ENCODE peak calls at places on chromosomes 4 and X, in seven cellular contexts. H, D, F, L, K, G and B are unnamed samples.
A peak's percentile ranks its signal among the peaks of the same experiment; 100 is the strongest.

GRCh38 chr4:155973639-155974475 is 20.2 kb upstream of the CTSO start:
- DNase-seq in K (peak; percentile 37), H (no peak), G (no peak), F (no peak), D (no peak), L (peak; percentile 77), B (no peak)

GRCh38 chr4:34619531-34620109 is 1624.7 kb downstream of the ARAP2 start:
- DNase-seq in K (no peak), H (no peak), F (no peak), D (no peak), G (no peak), L (no peak), B (no peak)

GRCh38 chr4:168643083-168643795 is 146.4 kb downstream of the PALLD start:
- DNase-seq in D (no peak), F (no peak), K (no peak), H (no peak), G (no peak), L (peak; percentile 53), B (no peak)

GRCh38 chrX:23742174-23742692 is 843 bp downstream of the ACOT9 start:
- DNase-seq in L (peak; percentile 79), H (peak; percentile 38), K (peak; percentile 74), G (peak; percentile 13), D (peak; percentile 9), F (peak; percentile 38), B (no peak)

GRCh38 chr4:93030670-93031069 is 726.9 kb downstream of the GRID2 start:
- DNase-seq in K (no peak), D (no peak), L (no peak), H (no peak), G (no peak), F (no peak), B (no peak)

GRCh38 chr4:78322032-78322431 is 229.5 kb upstream of the ANXA3 start:
- DNase-seq in G (no peak), H (no peak), D (no peak), K (no peak), F (no peak), L (no peak), B (no peak)

GRCh38 chr4:155666701-155667537 is at the start of gene GUCY1A1:
- DNase-seq in K (no peak), D (peak; percentile 43), G (no peak), H (peak; percentile 22), L (peak; percentile 23), F (no peak), B (peak; percentile 60)

GRCh38 chrX:20521245-20521644 is 254.5 kb upstream of the RPS6KA3 start:
- DNase-seq in G (no peak), D (no peak), K (peak; percentile 74), H (no peak), F (peak; percentile 49), L (peak; percentile 69), B (no peak)

GRCh38 chr4:121583396-121583795 is 113.4 kb downstream of the ANXA5 start:
- DNase-seq in G (no peak), H (no peak), F (no peak), L (no peak), K (no peak), D (no peak), B (no peak)

GRCh38 chr4:142824368-142824767 is 21.7 kb downstream of the INPP4B start:
- DNase-seq in D (no peak), H (no peak), K (peak; percentile 49), L (peak; percentile 64), F (no peak), G (no peak), B (no peak)

GRCh38 chrX:56564921-56565861 is 1.8 kb downstream of the UBQLN2 start:
- DNase-seq in K (peak; percentile 5), G (no peak), D (no peak), F (no peak), L (peak; percentile 6), H (no peak), B (no peak)

GRCh38 chr4:75194180-75194579 is 261.3 kb downstream of the PARM1 start:
- DNase-seq in F (no peak), G (no peak), K (no peak), D (no peak), L (no peak), H (no peak), B (peak; percentile 63)

GRCh38 chr4:124067031-124067430 is 645.5 kb downstream of the ANKRD50 start:
- DNase-seq in L (no peak), H (no peak), K (peak; percentile 41), F (no peak), D (no peak), G (no peak), B (no peak)

GRCh38 chrX:115639481-115639880 is 78.5 kb downstream of the PLS3 start:
- DNase-seq in D (no peak), G (no peak), L (peak; percentile 42), F (no peak), H (no peak), K (no peak), B (no peak)

GRCh38 chrX:1462596-1463251 is 10.0 kb upstream of the ASMTL start:
- DNase-seq in H (peak; percentile 34), L (peak; percentile 92), D (no peak), K (peak; percentile 64), F (peak; percentile 62), G (no peak), B (no peak)

GRCh38 chr4:98260047-98260578 is 1.1 kb upstream of the RAP1GDS1 start:
- DNase-seq in L (no peak), F (peak; percentile 51), H (peak; percentile 50), D (peak; percentile 51), G (no peak), K (peak; percentile 10), B (peak; percentile 61)

GRCh38 chrX:53476371-53476770 is 42.2 kb upstream of the HSD17B10 start:
- DNase-seq in F (no peak), G (no peak), H (no peak), D (no peak), K (peak; percentile 72), L (peak; percentile 88), B (no peak)

GRCh38 chrX:119734897-119735339 is 23.5 kb upstream of the SOWAHD start:
- DNase-seq in F (peak; percentile 41), D (peak; percentile 67), H (no peak), K (no peak), L (no peak), G (no peak), B (peak; percentile 47)

GRCh38 chrX:138754861-138755260 is 43.3 kb upstream of the FGF13 start:
- DNase-seq in K (no peak), H (no peak), F (no peak), D (no peak), G (no peak), L (peak; percentile 63), B (no peak)

GRCh38 chr4:123701046-123701445 is 304.5 kb downstream of the SPRY1 start:
- DNase-seq in K (peak; percentile 23), F (no peak), G (no peak), L (peak; percentile 3), H (no peak), D (no peak), B (no peak)

GRCh38 chrX:3548743-3549441 is 164.6 kb downstream of the PRKX start:
- DNase-seq in H (no peak), F (peak; percentile 17), D (no peak), L (peak; percentile 68), G (no peak), K (peak; percentile 79), B (no peak)

GRCh38 chrX:129678881-129679195 is 24.1 kb upstream of the APLN start:
- DNase-seq in K (no peak), F (no peak), L (no peak), H (no peak), D (no peak), G (no peak), B (no peak)

GRCh38 chr4:86955888-86956451 is 21.2 kb downstream of the AFF1 start:
- DNase-seq in H (no peak), F (no peak), G (no peak), L (no peak), D (no peak), K (no peak), B (no peak)

GRCh38 chr4:86960557-86960959 is 25.7 kb downstream of the AFF1 start:
- DNase-seq in H (no peak), F (peak; percentile 48), K (peak; percentile 46), G (no peak), D (no peak), L (peak; percentile 35), B (no peak)

GRCh38 chr4:86959588-86960500 is 25.0 kb downstream of the AFF1 start:
- DNase-seq in H (no peak), L (no peak), K (no peak), G (peak; percentile 72), D (no peak), F (no peak), B (no peak)

GRCh38 chr4:86961103-86961502 is 26.3 kb downstream of the AFF1 start:
- DNase-seq in K (no peak), F (no peak), G (no peak), L (no peak), H (no peak), D (no peak), B (no peak)

GRCh38 chr4:86957214-86957613 is 22.4 kb downstream of the AFF1 start:
- DNase-seq in H (no peak), G (no peak), F (no peak), D (no peak), K (peak; percentile 83), L (peak; percentile 85), B (no peak)
- H3K27ac ChIP-seq in H (no peak overlapping the region), G (no peak overlapping the region), F (peak overlapping the region; percentile 10), D (no peak overlapping the region), K (no peak overlapping the region), L (no peak overlapping the region), B (no peak overlapping the region)

GRCh38 chr4:103085555-103086196 is 9.1 kb upstream of the SLC9B2 start:
- DNase-seq in H (no peak), L (no peak), G (no peak), D (no peak), F (no peak), K (no peak), B (no peak)
- H3K36me3 ChIP-seq in H (no peaks in the 10 kb centered on the region), L (peaks cover 3% of the 10 kb centered on the region), G (peaks cover 29% of the 10 kb centered on the region), D (peaks cover 44% of the 10 kb centered on the region), F (no peaks in the 10 kb centered on the region), K (peaks cover 37% of the 10 kb centered on the region), B (no peaks in the 10 kb centered on the region)

GRCh38 chrX:106613277-106613676 is 1.5 kb downstream of the RADX start:
- DNase-seq in K (no peak), D (no peak), H (no peak), F (no peak), L (no peak), G (no peak), B (no peak)
- H3K4me3 ChIP-seq in K (no peak overlapping the region), D (no peak overlapping the region), H (peak overlapping the region; percentile 45), F (no peak overlapping the region), L (no peak overlapping the region), G (no peak overlapping the region), B (no peak overlapping the region)

GRCh38 chr4:102430511-102430910 is 70.6 kb upstream of the NFKB1 start:
- DNase-seq in G (no peak), H (no peak), D (no peak), K (peak; percentile 16), L (peak; percentile 41), F (no peak), B (no peak)

GRCh38 chr4:102429553-102429952 is 71.6 kb upstream of the NFKB1 start:
- DNase-seq in H (no peak), K (peak; percentile 75), G (no peak), L (peak; percentile 99), D (no peak), F (no peak), B (no peak)

GRCh38 chr4:102431608-102431961 is 69.6 kb upstream of the NFKB1 start:
- DNase-seq in K (no peak), H (no peak), D (no peak), L (no peak), F (no peak), G (no peak), B (no peak)

GRCh38 chr4:102423375-102423774 is 77.8 kb upstream of the NFKB1 start:
- DNase-seq in F (no peak), D (no peak), H (no peak), L (no peak), K (no peak), G (no peak), B (no peak)

GRCh38 chr4:102427599-102427998 is 73.6 kb upstream of the NFKB1 start:
- DNase-seq in D (no peak), L (no peak), G (no peak), H (no peak), K (no peak), F (no peak), B (no peak)
- H3K27ac ChIP-seq in D (no peak overlapping the region), L (no peak overlapping the region), G (no peak overlapping the region), H (no peak overlapping the region), K (no peak overlapping the region), F (no peak overlapping the region), B (no peak overlapping the region)